ENCODE peak calls at places on chromosomes 1 and 21, in seven cellular contexts. R, F, A, Y, M, B and V are unnamed samples.

GRCh38 chr1:214012418-214012817 is 24.6 kb downstream of the PROX1 start:
- DNase-seq in B (no peak), R (no peak), A (no peak), Y (no peak), M (no peak), F (no peak), V (peak)

GRCh38 chr1:3902111-3902511 is 2.0 kb upstream of the C1orf174 start:
- DNase-seq in B (no peak), A (no peak), F (no peak), Y (no peak), R (no peak), M (no peak), V (no peak)

GRCh38 chr1:94339229-94339927 is 78.8 kb upstream of the ABCD3 start:
- DNase-seq in R (no peak), A (no peak), F (no peak), Y (no peak), B (no peak), M (no peak), V (no peak)

GRCh38 chr1:1621682-1622577 is 6.6 kb downstream of the MIB2 start:
- DNase-seq in M (no peak), R (no peak), Y (no peak), A (no peak), F (no peak), B (no peak), V (no peak)

GRCh38 chr1:116218922-116219321 is 107.7 kb downstream of the MAB21L3 start:
- DNase-seq in A (no peak), Y (no peak), R (peak), M (no peak), B (no peak), F (peak), V (no peak)

GRCh38 chr21:19565587-19565986 is 1162.0 kb upstream of the TMPRSS15 start:
- DNase-seq in B (no peak), F (no peak), M (no peak), A (no peak), R (no peak), Y (no peak), V (no peak)

GRCh38 chr1:23369335-23370013 is at the start of gene ZNF436:
- DNase-seq in B (peak), F (peak), Y (no peak), M (no peak), A (peak), R (peak), V (peak)

GRCh38 chr1:43991476-43992231 is at the start of gene CCDC24:
- DNase-seq in M (peak), B (peak), R (peak), F (peak), A (peak), Y (no peak), V (peak)

GRCh38 chr1:6915999-6916565 is 130.8 kb downstream of the CAMTA1 start:
- DNase-seq in M (no peak), B (no peak), Y (no peak), R (no peak), F (no peak), A (no peak), V (no peak)

GRCh38 chr1:230791986-230792564 is 44.9 kb downstream of the CAPN9 start:
- DNase-seq in Y (no peak), M (no peak), F (no peak), R (no peak), A (no peak), B (no peak), V (no peak)

GRCh38 chr1:108685524-108685923 is 6.6 kb upstream of the PRPF38B start:
- DNase-seq in B (no peak), R (no peak), Y (no peak), M (no peak), A (no peak), F (peak), V (no peak)

GRCh38 chr21:44436111-44436611 is 19.1 kb upstream of the LRRC3 start:
- DNase-seq in R (no peak), F (no peak), A (no peak), B (no peak), Y (no peak), M (no peak), V (no peak)

GRCh38 chr1:215111916-215112315 is 29.4 kb downstream of the KCNK2 start:
- DNase-seq in B (no peak), R (no peak), Y (no peak), F (no peak), A (no peak), M (no peak), V (peak)

GRCh38 chr1:164561007-164561406 is 2.0 kb downstream of the PBX1 start:
- DNase-seq in Y (no peak), R (no peak), A (no peak), F (no peak), B (no peak), M (no peak), V (no peak)

GRCh38 chr1:65509912-65510680 is 89.6 kb downstream of the LEPR start:
- DNase-seq in F (no peak), M (no peak), A (no peak), Y (peak), R (peak), B (no peak), V (no peak)

GRCh38 chr1:54987830-54988705 is 7.6 kb downstream of the TMEM61 start:
- DNase-seq in A (no peak), R (peak), B (no peak), F (peak), Y (peak), M (no peak), V (no peak)

GRCh38 chr1:94876362-94876761 is 50.5 kb downstream of the CNN3 start:
- DNase-seq in R (no peak), M (no peak), Y (no peak), A (no peak), F (no peak), B (no peak), V (peak)

GRCh38 chr1:190494451-190494850 is 16.8 kb upstream of the BRINP3 start:
- DNase-seq in F (no peak), A (no peak), B (no peak), Y (no peak), R (no peak), M (no peak), V (peak)

GRCh38 chr1:108701176-108701849 is 9.2 kb downstream of the PRPF38B start:
- DNase-seq in M (no peak), R (no peak), Y (no peak), F (no peak), B (no peak), A (no peak), V (no peak)

GRCh38 chr1:50027794-50028193 is 4.0 kb upstream of the AGBL4 start:
- DNase-seq in Y (no peak), M (no peak), R (no peak), A (no peak), B (no peak), F (peak), V (no peak)

GRCh38 chr1:4062041-4062440 is 162.0 kb upstream of the C1orf174 start:
- DNase-seq in F (no peak), A (no peak), Y (no peak), M (no peak), R (no peak), B (no peak), V (no peak)

GRCh38 chr1:33250217-33250616 is 6.1 kb upstream of the ZNF362 start:
- DNase-seq in A (no peak), M (no peak), Y (no peak), B (no peak), R (no peak), F (no peak), V (no peak)

GRCh38 chr1:41478118-41478748 is 6.2 kb downstream of the EDN2 start:
- DNase-seq in B (no peak), Y (no peak), R (no peak), A (no peak), F (no peak), M (no peak), V (no peak)

GRCh38 chr1:162014202-162014601 is 9.5 kb downstream of the OLFML2B start:
- DNase-seq in F (no peak), M (no peak), B (no peak), R (no peak), Y (no peak), A (no peak), V (no peak)

GRCh38 chr1:108708726-108709660 is 3.7 kb upstream of the FNDC7 start:
- DNase-seq in B (no peak), A (no peak), F (no peak), R (peak), Y (no peak), M (no peak), V (no peak)

GRCh38 chr21:18411565-18411964 is 8.0 kb upstream of the TMPRSS15 start:
- DNase-seq in A (no peak), F (no peak), Y (no peak), R (no peak), B (no peak), M (no peak), V (no peak)

GRCh38 chr1:237542525-237543418 is 347.9 kb downstream of the ZP4 start:
- DNase-seq in M (no peak), B (no peak), A (no peak), F (no peak), R (peak), Y (no peak), V (no peak)

GRCh38 chr1:16387201-16388185 is 20.5 kb downstream of the SZRD1 start:
- DNase-seq in M (no peak), F (no peak), Y (no peak), B (no peak), R (peak), A (no peak), V (no peak)

GRCh38 chr1:247440001-247440620 is 17.8 kb downstream of the OR2B11 start:
- DNase-seq in R (no peak), Y (no peak), B (no peak), M (no peak), F (no peak), A (no peak), V (no peak)

GRCh38 chr1:204018460-204018859 is 54.5 kb upstream of the SOX13 start:
- DNase-seq in A (no peak), F (no peak), B (no peak), R (no peak), M (no peak), Y (no peak), V (no peak)

GRCh38 chr1:174713796-174714195 is 266.0 kb downstream of the GPR52 start:
- DNase-seq in R (no peak), B (no peak), Y (no peak), A (no peak), M (no peak), F (no peak), V (no peak)

GRCh38 chr1:171912509-171913185 is 71.3 kb downstream of the DNM3 start:
- DNase-seq in M (no peak), F (no peak), B (no peak), A (no peak), R (no peak), Y (no peak), V (no peak)

GRCh38 chr21:16377120-16377658 is 647.4 kb downstream of the USP25 start:
- DNase-seq in M (no peak), F (no peak), A (no peak), R (no peak), Y (no peak), B (no peak), V (no peak)

GRCh38 chr1:66266756-66267155 is 267.2 kb upstream of the SGIP1 start:
- DNase-seq in M (no peak), Y (no peak), B (no peak), A (no peak), R (no peak), F (no peak), V (peak)

GRCh38 chr1:209106237-209106741 is 477.2 kb upstream of the CAMK1G start:
- DNase-seq in Y (no peak), B (peak), A (no peak), R (peak), F (peak), M (no peak), V (peak)

GRCh38 chr1:163668472-163668871 is 346.7 kb downstream of the NUF2 start:
- DNase-seq in Y (no peak), F (no peak), R (no peak), B (no peak), M (no peak), A (no peak), V (peak)

GRCh38 chr1:26723013-26723991 is 27.5 kb downstream of the ARID1A start:
- DNase-seq in A (peak), F (peak), B (peak), R (peak), M (peak), Y (peak), V (peak)

GRCh38 chr1:162197615-162198497 is 128.4 kb downstream of the NOS1AP start:
- DNase-seq in F (peak), B (no peak), R (no peak), Y (no peak), A (no peak), M (no peak), V (peak)

GRCh38 chr1:200206340-200206739 is 178.8 kb downstream of the NR5A2 start:
- DNase-seq in Y (peak), M (no peak), B (no peak), F (no peak), A (no peak), R (peak), V (peak)

GRCh38 chr1:30747028-30748008 is 10.3 kb downstream of the LAPTM5 start:
- DNase-seq in A (no peak), B (no peak), Y (no peak), F (no peak), M (no peak), R (no peak), V (no peak)